ENCODE peak calls at places on chromosomes 3 and 15, in nine cellular contexts. N is Panc1, K is brain microvascular endothelial cell, F is ovary, O is Peyer's patch, U is heart left ventricle, S is upper lobe of right lung, C is body of pancreas, D is transverse colon. V is an unnamed sample.

GRCh38 chr3:129039271-129040038 is 21.1 kb upstream of the GP9 start:
- DNase-seq in C (peak), N (no peak), D (peak), K (no peak), U (peak), O (no peak), S (no peak), F (no peak), V (no peak)

GRCh38 chr3:62073038-62073437 is 300.3 kb downstream of the FEZF2 start:
- DNase-seq in O (no peak), U (no peak), F (no peak), N (no peak), D (no peak), C (no peak), S (no peak), K (no peak), V (no peak)

GRCh38 chr3:39000008-39000450 is 51.7 kb downstream of the SCN11A start:
- DNase-seq in F (no peak), O (no peak), C (no peak), N (no peak), D (no peak), S (no peak), K (no peak), U (no peak), V (no peak)

GRCh38 chr3:58111513-58112184 is 99.1 kb downstream of the DNASE1L3 start:
- DNase-seq in O (no peak), K (no peak), N (no peak), S (peak), F (no peak), D (peak), C (peak), U (no peak), V (no peak)

GRCh38 chr15:31367021-31367729 is 40.5 kb downstream of the KLF13 start:
- DNase-seq in K (no peak), O (no peak), S (no peak), N (no peak), U (no peak), F (no peak), D (no peak), C (no peak), V (no peak)

GRCh38 chr3:72306800-72307341 is 521.9 kb upstream of the PROK2 start:
- DNase-seq in C (peak), N (no peak), K (no peak), O (no peak), D (no peak), S (no peak), F (no peak), U (no peak), V (no peak)

GRCh38 chr3:65400893-65401292 is 637.8 kb downstream of the MAGI1 start:
- DNase-seq in F (no peak), U (no peak), D (no peak), S (no peak), O (no peak), K (no peak), C (no peak), N (no peak), V (no peak)

GRCh38 chr3:56547486-56547885 is 9.5 kb upstream of the CCDC66 start:
- DNase-seq in K (no peak), F (no peak), O (no peak), D (no peak), C (no peak), S (no peak), N (no peak), U (no peak), V (no peak)

GRCh38 chr3:32443471-32443870 is 51.8 kb downstream of the CMTM7 start:
- DNase-seq in O (no peak), S (no peak), U (no peak), F (no peak), N (no peak), D (no peak), K (peak), C (no peak), V (no peak)

GRCh38 chr15:50256188-50257041 is 9.1 kb downstream of the HDC start:
- DNase-seq in S (no peak), N (no peak), K (peak), O (no peak), D (no peak), C (no peak), F (no peak), U (no peak), V (no peak)

GRCh38 chr3:38782148-38782547 is 33.9 kb downstream of the SCN10A start:
- DNase-seq in N (no peak), K (no peak), U (no peak), D (no peak), S (no peak), F (no peak), C (no peak), O (no peak), V (no peak)

GRCh38 chr15:25053000-25053815 is 98.4 kb downstream of the SNRPN start:
- DNase-seq in S (peak), C (no peak), K (no peak), D (no peak), N (no peak), U (no peak), O (no peak), F (no peak), V (no peak)

GRCh38 chr15:39248204-39248603 is 332.7 kb upstream of the THBS1 start:
- DNase-seq in N (no peak), S (peak), D (no peak), U (peak), O (no peak), C (peak), K (peak), F (no peak), V (no peak)

GRCh38 chr15:85689729-85690128 is 105.0 kb downstream of the KLHL25 start:
- DNase-seq in U (no peak), O (peak), D (peak), N (no peak), S (no peak), F (no peak), C (peak), K (peak), V (no peak)

GRCh38 chr3:109607897-109608296 is 270.6 kb upstream of the DPPA4 start:
- DNase-seq in C (no peak), S (no peak), D (no peak), F (no peak), K (no peak), U (no peak), O (no peak), N (no peak), V (no peak)

GRCh38 chr3:105827959-105828358 is 40.9 kb downstream of the CBLB start:
- DNase-seq in U (no peak), F (peak), N (peak), C (no peak), K (peak), D (peak), S (no peak), O (no peak), V (no peak)

GRCh38 chr3:150762662-150763121 is 277 bp downstream of the SIAH2 start:
- DNase-seq in F (no peak), K (no peak), C (no peak), O (no peak), D (no peak), N (no peak), S (no peak), U (no peak), V (no peak)

GRCh38 chr15:57599299-57599810 is 7.7 kb downstream of the MYZAP start:
- DNase-seq in K (no peak), U (no peak), D (no peak), F (no peak), N (no peak), C (no peak), S (no peak), O (no peak), V (no peak)

GRCh38 chr15:90376789-90377188 is 11.3 kb upstream of the IQGAP1 start:
- DNase-seq in S (no peak), K (no peak), F (no peak), U (no peak), O (peak), C (no peak), N (no peak), D (peak), V (no peak)

GRCh38 chr15:67358812-67359211 is 104.2 kb downstream of the IQCH start:
- DNase-seq in C (peak), K (no peak), S (no peak), N (no peak), F (no peak), O (no peak), U (no peak), D (no peak), V (no peak)

GRCh38 chr3:169008772-169009358 is 654.6 kb downstream of the MECOM start:
- DNase-seq in C (no peak), S (no peak), D (no peak), K (no peak), N (no peak), F (no peak), O (no peak), U (no peak), V (no peak)

GRCh38 chr3:104825116-104825515 is 541.6 kb upstream of the ALCAM start:
- DNase-seq in F (no peak), O (no peak), S (no peak), K (no peak), D (no peak), C (no peak), U (no peak), N (no peak), V (no peak)

GRCh38 chr15:90265271-90266060 is at the start of gene NGRN:
- DNase-seq in N (peak), O (peak), D (peak), F (peak), K (peak), C (peak), U (peak), S (peak), V (peak)

GRCh38 chr15:73633991-73634495 is 854 bp upstream of the NPTN start:
- DNase-seq in O (no peak), C (no peak), D (no peak), S (no peak), N (peak), F (no peak), U (no peak), K (peak), V (no peak)

GRCh38 chr15:41334293-41335120 is 1.8 kb downstream of the NUSAP1 start:
- DNase-seq in U (no peak), D (no peak), O (no peak), K (no peak), N (no peak), C (no peak), F (no peak), S (no peak), V (peak)

GRCh38 chr3:82265747-82266146 is 504.3 kb upstream of the GBE1 start:
- DNase-seq in N (no peak), K (no peak), F (no peak), D (no peak), U (no peak), O (no peak), S (no peak), C (no peak), V (no peak)

GRCh38 chr15:56814429-56814828 is 81.1 kb upstream of the ZNF280D start:
- DNase-seq in O (no peak), C (no peak), N (no peak), F (no peak), K (no peak), D (no peak), S (no peak), U (no peak), V (no peak)

GRCh38 chr3:124879395-124879723 is 7.8 kb downstream of the ITGB5 start:
- DNase-seq in U (no peak), O (no peak), D (no peak), C (no peak), K (no peak), F (no peak), N (no peak), S (no peak), V (no peak)

GRCh38 chr15:59168536-59168935 is 38.1 kb upstream of the LDHAL6B start:
- DNase-seq in K (peak), C (no peak), N (no peak), D (no peak), S (peak), U (no peak), F (no peak), O (no peak), V (no peak)

GRCh38 chr15:63892794-63893441 is 59.2 kb upstream of the HERC1 start:
- DNase-seq in N (no peak), F (no peak), O (peak), S (peak), D (peak), U (no peak), C (peak), K (no peak), V (no peak)

GRCh38 chr3:98961161-98962155 is 60.0 kb upstream of the DCBLD2 start:
- DNase-seq in K (peak), N (no peak), O (no peak), D (no peak), C (no peak), S (no peak), U (no peak), F (no peak), V (no peak)

GRCh38 chr3:98964784-98965183 is 63.3 kb upstream of the DCBLD2 start:
- DNase-seq in U (no peak), N (no peak), C (no peak), F (no peak), D (no peak), O (no peak), K (no peak), S (no peak), V (no peak)

GRCh38 chr3:98966434-98966833 is 64.9 kb upstream of the DCBLD2 start:
- DNase-seq in O (no peak), C (no peak), D (no peak), F (no peak), S (no peak), K (no peak), U (no peak), N (no peak), V (no peak)

GRCh38 chr3:98962951-98963350 is 61.5 kb upstream of the DCBLD2 start:
- DNase-seq in C (no peak), F (no peak), S (no peak), N (no peak), K (peak), D (no peak), U (no peak), O (no peak), V (no peak)

DNA sequence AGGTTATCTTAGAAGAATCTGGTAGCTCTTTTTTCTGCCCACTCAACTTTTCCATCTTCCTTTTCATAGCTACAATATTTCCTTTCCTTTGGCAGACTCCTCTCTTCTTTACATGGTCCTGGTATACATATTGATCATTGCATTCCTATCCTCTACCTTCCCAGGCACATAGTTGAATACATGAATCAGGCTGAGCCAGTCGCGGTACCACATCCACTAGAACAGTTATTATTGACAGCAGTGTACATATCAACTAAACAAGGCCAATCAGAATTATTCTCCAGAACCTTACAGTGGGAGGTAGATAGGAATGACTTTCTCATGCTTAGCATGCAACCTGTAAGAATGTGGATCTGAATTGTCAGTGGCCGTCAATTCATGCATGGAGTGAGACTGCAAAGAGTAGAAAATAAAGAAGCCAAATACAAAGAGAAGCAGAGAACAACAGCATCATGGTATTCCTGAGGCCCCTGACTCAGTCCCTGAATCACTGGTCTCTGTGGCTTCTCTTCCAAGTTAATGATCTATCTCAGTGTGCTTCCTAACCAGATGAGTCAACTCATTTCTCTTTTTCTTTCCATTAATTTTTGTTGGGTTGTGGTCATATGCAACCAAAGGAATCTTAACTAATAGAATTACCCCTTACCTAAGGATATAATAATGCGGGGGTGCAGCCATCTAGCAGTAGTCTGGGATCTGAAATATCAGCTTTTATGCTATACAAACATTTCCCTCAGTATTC is 60.9 kb upstream of the DCBLD2 start:
- DNase-seq in O (no peak), C (no peak), S (no peak), U (no peak), N (no peak), F (no peak), D (no peak), K (peak), V (no peak)
- TF ChIP-seq CTCF in O (no peak), C (no peak), S (no peak), U (no peak), N (no peak), F (no peak), D (no peak), K (no peak), V (no peak)

DNA sequence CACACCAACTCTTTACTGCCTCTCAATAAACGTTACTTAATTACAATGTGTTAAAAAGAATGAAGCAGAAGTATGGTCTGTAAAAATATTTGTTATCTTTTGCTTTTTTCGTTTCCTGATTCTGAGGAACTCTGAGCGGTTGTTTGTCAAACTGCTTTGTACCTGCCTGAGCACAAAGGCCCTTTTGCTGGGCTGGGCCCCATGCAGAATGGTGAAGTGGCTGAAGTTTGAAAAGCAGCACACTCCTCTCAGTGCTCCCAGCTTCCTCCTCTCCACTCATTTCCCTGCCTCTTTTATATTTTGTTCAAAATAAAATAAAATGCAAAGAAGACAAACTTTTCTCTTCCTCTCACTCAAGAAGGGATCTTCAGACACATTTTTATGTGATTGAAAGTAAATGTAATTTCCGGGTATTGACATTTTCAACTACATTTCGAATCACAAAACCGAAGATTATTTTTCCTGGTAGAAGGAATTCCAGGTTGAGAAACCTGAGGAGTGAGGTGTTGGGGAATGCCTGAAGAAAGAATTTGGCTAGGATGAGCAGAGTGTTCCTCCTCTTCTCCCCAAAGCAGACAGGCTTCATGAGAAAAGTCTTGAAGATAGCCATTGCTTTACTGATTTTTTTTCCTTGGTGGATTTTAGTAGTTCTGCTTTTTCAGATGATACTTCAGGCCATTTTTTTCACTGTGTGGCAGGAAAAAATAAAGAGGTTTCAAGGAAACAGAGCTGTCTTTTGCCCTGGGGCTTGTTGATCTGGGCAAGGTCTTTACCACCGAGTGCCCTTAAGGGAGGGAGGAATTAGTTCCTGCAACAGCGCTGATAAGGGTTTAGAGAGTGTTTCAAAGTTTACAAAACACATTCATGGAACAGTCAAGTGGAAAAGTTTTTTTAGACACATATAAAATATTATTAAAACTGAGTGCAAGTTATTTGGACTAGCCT is 229.8 kb downstream of the NFKBIZ start:
- DNase-seq in O (peak), C (no peak), K (no peak), S (peak), U (no peak), N (no peak), F (no peak), D (peak), V (no peak)
- H3K27ac ChIP-seq in O (peak), C (no peak), K (no peak), S (peak), U (no peak), N (no peak), F (no peak), D (peak), V (peak)

GRCh38 chr3:135237371-135237770 is 442.3 kb downstream of the EPHB1 start:
- DNase-seq in N (no peak), C (no peak), O (no peak), U (no peak), K (no peak), S (no peak), D (no peak), F (no peak), V (no peak)
- TF ChIP-seq CTCF in N (no peak), C (no peak), O (no peak), U (no peak), K (no peak), S (no peak), D (no peak), F (no peak), V (no peak)

GRCh38 chr3:4738737-4739274 is 240.4 kb upstream of the BHLHE40 start:
- DNase-seq in N (no peak), K (peak), D (no peak), C (no peak), U (no peak), S (no peak), O (no peak), F (peak), V (no peak)
- H3K27ac ChIP-seq in N (no peak), K (no peak), D (no peak), C (no peak), U (no peak), S (no peak), O (no peak), F (peak), V (no peak)

GRCh38 chr15:88872106-88872505 is 23.2 kb downstream of the HAPLN3 start:
- DNase-seq in F (no peak), D (no peak), K (no peak), N (no peak), O (no peak), U (no peak), C (no peak), S (no peak), V (no peak)

GRCh38 chr15:88872706-88873105 is 22.6 kb downstream of the HAPLN3 start:
- DNase-seq in K (no peak), C (no peak), N (no peak), F (no peak), D (no peak), S (no peak), O (no peak), U (no peak), V (no peak)

GRCh38 chr15:88871313-88871712 is 24.0 kb downstream of the HAPLN3 start:
- DNase-seq in D (no peak), O (no peak), F (no peak), N (no peak), U (no peak), K (no peak), C (no peak), S (no peak), V (no peak)

GRCh38 chr15:88874275-88874674 is 21.1 kb downstream of the HAPLN3 start:
- DNase-seq in O (no peak), S (no peak), C (no peak), K (no peak), D (no peak), N (no peak), U (no peak), F (no peak), V (no peak)

DNA sequence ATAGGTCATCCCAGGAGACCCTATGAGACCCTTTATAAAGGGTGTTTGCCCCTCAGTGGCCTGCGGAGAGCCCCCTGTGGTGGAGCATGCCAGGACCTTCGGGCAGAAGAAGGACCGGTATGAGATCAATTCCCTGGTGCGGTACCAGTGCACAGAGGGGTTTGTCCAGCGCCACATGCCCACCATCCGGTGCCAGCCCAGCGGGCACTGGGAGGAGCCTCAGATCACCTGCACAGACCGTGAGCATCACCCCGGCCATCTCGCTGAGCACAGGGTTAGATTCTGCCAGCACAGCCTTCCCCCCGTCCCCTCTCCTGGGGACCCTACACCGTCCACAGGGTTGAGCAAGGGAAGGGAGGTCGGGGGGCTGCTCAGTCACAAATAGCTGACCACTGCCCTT is 21.6 kb downstream of the HAPLN3 start:
- DNase-seq in N (no peak), S (no peak), O (no peak), U (no peak), F (no peak), C (no peak), K (no peak), D (no peak), V (no peak)
- TF ChIP-seq CTCF in N (no peak), S (no peak), O (no peak), U (no peak), F (no peak), C (no peak), K (no peak), D (no peak), V (no peak)

V was measured in coronary artery.